ENCODE peak calls at places on chromosome 19, in four cellular contexts. K is K562, T is SK-N-SH, Z is HepG2. D is an unnamed sample.

GRCh38 chr19:55353803-55354697 is 469 bp downstream of the COX6B2 start:
- DNase-seq in Z (no peak), K (peak; percentile 97), T (peak; percentile 97), D (no peak)

GRCh38 chr19:29371766-29372415 is 153.9 kb upstream of the VSTM2B start:
- DNase-seq in T (no peak), K (no peak), Z (no peak), D (no peak)

GRCh38 chr19:12611361-12611699 is 610 bp downstream of the ZNF791 start:
- DNase-seq in T (peak; percentile 81), Z (peak; percentile 70), K (no peak), D (no peak)

GRCh38 chr19:4635763-4636135 is 3.6 kb upstream of the TNFAIP8L1 start:
- DNase-seq in K (no peak), T (no peak), Z (no peak), D (no peak)

GRCh38 chr19:47258434-47258833 is 2.1 kb downstream of the CCDC9 start:
- DNase-seq in T (no peak), K (no peak), Z (no peak), D (no peak)

GRCh38 chr19:32022044-32022945 is 323.1 kb upstream of the ZNF507 start:
- DNase-seq in K (no peak), T (no peak), Z (no peak), D (no peak)

GRCh38 chr19:3289971-3290569 is 65.6 kb downstream of the CELF5 start:
- DNase-seq in Z (no peak), T (peak; percentile 23), K (no peak), D (no peak)

GRCh38 chr19:15331419-15332310 is 674 bp downstream of the BRD4 start:
- DNase-seq in T (peak; percentile 88), Z (no peak), K (peak; percentile 88), D (no peak)

GRCh38 chr19:42074513-42075363 is 1.2 kb upstream of the ZNF574 start:
- DNase-seq in K (peak; percentile 73), T (peak; percentile 59), Z (no peak), D (no peak)

GRCh38 chr19:43720936-43721335 is 5.1 kb downstream of the IRGC start:
- DNase-seq in Z (no peak), K (no peak), T (no peak), D (no peak)

GRCh38 chr19:13382633-13382938 is 123.7 kb downstream of the CACNA1A start:
- DNase-seq in K (no peak), T (no peak), Z (no peak), D (no peak)

GRCh38 chr19:50851620-50852019 is 3.1 kb upstream of the KLK3 start:
- DNase-seq in T (no peak), K (no peak), Z (no peak), D (no peak)

GRCh38 chr19:39516270-39516669 is 1.3 kb downstream of the SELENOV start:
- DNase-seq in K (no peak), T (no peak), Z (no peak), D (no peak)

GRCh38 chr19:38599722-38600121 is 18.0 kb downstream of the MAP4K1 start:
- DNase-seq in Z (no peak), T (no peak), K (no peak), D (no peak)

GRCh38 chr19:55160128-55160985 is 2.8 kb upstream of the TNNI3 start:
- DNase-seq in K (peak; percentile 92), T (peak; percentile 98), Z (peak; percentile 81), D (peak; percentile 32)

DNA sequence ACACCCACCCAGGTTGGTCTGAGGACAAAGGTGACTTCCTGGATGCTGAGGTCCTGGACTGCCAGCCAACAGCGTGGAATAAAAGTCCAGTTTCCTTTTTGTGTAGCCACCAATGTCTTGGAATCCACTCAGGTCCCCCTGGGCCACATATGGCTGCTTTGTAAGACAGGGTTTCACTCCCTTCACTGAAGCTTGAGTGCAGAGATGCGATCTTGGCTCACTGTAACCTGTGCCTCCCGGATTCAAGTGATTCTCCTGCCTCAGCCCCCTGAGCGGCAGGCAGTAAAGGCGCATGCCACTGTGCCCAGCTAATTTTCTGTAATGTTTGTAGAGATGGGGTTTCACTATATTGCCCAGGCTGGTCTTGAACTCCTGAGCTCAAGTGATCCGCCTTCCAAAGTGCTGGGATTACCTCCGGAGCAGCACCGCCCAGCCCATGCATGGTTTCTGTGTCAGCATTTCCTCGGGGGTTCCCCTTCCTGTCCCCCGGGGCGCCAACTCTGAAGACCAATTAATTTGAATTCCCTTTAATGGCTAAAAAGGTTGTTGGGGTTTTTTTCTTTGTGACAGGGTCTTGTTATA is 17.5 kb downstream of the KANK2 start:
- DNase-seq in K (no peak), T (no peak), Z (no peak), D (peak; percentile 59)
- TF ChIP-seq RAD21 in K (no peak), T (no peak), Z (no peak), D (no peak)

DNA sequence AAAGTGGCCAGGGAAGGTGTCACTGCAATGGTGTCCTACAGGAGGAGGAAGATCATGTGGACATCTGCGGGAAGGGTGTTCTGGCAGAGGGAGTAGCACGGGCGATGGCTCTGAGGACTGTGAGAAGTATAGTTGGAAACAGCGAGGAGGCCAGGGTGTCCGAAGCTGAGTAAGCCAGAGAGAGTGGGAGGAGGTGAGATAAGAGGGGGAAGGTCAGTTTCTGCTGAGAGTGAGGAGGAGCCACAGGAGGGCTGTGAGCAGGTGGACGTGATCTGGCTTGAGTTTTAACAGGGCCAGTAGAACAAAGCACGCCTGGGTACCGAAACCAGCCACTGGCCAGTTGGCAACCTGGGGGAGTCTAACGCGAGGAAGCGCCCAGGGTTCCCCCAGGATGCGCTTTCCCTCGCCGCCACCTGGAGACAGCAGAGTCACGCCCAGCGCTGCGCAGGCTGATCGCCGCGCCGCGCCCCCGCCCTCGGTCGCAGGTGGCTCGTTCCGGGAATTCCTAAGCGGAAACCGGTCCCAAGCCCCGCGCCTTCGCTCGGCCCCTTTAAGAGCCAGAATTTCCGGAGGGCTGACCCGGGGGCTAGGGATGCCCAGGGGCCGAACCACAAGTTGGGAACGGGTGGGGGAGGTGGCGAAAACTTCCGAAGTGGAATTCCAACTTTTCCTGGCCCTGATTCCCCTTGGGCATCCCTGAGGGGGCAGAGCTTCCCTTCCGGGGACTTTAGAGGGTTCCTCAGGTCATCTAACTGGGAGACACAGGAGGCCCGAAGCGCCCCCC is 1.1 kb upstream of the LSR start:
- DNase-seq in T (no peak), K (peak; percentile 81), Z (peak; percentile 87), D (peak; percentile 46)
- TF ChIP-seq TAF1 in T (no peak), K (no peak), Z (no peak), D (no peak)

DNA sequence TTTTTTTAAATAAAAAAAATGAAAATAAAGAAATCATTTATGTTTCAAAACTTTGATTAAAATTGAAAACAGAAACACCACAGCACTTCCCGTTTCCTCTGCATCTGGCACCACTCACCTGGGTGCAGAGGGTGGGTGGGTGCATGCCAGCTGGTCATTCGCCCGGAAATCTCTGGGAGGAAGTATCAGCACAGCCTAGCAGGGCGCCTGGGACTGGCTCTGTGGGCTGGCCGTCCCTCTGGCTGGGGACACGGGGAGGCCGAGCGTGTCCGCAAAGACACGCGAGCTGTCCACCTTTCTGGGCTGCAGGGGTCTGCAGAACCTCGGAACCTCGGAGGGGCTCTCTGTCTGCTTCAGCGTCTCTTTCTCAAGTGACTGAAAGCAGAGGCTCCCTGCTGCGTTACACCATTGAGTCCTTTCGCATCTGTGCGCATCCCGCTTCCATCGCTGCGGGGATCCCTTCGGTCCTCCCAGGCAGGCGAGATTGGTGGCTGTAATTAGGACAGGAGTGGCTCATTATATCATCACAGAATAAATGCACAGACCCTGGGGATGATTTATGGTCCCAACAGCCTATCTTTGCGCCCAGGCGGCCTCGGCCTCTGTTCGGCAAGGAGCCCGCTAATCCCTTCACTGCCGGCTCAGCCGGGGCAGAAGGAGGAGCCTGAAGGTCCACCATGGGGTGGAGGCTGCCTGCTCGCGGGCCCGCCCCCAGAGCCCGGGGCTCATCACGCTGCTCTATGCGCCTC is 17.2 kb downstream of the CRTC1 start:
- DNase-seq in Z (no peak), K (peak; percentile 85), T (peak; percentile 91), D (peak; percentile 27)
- TF ChIP-seq SMC3 in Z (no peak), K (no peak), T (no peak), D (no peak)

GRCh38 chr19:46030861-46031550 is 8.2 kb upstream of the PGLYRP1 start:
- DNase-seq in K (no peak), Z (no peak), T (no peak), D (no peak)
- TF ChIP-seq RAD21 in K (no peak), Z (no peak), T (no peak), D (no peak)